ENCODE peak calls at places on chromosomes 1 and 21, in seven cellular contexts. E is HCT116, P is right cardiac atrium, V is fibroblast of lung, K is lung, Q is esophagus muscularis mucosa, L is H9. R is an unnamed sample. For H3K9me3, the result is how much of the 10 kb centered on the place peaks cover.

GRCh38 chr21:44748621-44749020 is 37.2 kb upstream of the TSPEAR start:
- DNase-seq in K (no peak), Q (no peak), E (no peak), L (peak), V (no peak), P (no peak), R (no peak)

GRCh38 chr1:168654198-168654910 is 74.7 kb downstream of the DPT start:
- DNase-seq in E (no peak), P (no peak), K (no peak), Q (no peak), V (peak), L (no peak), R (no peak)

GRCh38 chr21:44013380-44014088 is 1.4 kb downstream of the TRAPPC10 start:
- DNase-seq in Q (no peak), E (no peak), L (no peak), V (no peak), P (no peak), K (no peak), R (peak)

GRCh38 chr1:75618382-75618781 is 7.5 kb upstream of the SLC44A5 start:
- DNase-seq in V (no peak), P (no peak), K (no peak), L (no peak), E (no peak), Q (no peak), R (no peak)

GRCh38 chr1:228007801-228008341 is 1.1 kb downstream of the WNT3A start:
- DNase-seq in P (no peak), E (no peak), L (no peak), K (peak), V (no peak), Q (peak), R (no peak)

GRCh38 chr1:235417101-235417697 is 50.0 kb downstream of the TBCE start:
- DNase-seq in Q (no peak), V (peak), P (no peak), E (no peak), K (peak), L (peak), R (peak)

GRCh38 chr1:205062319-205062718 is 19.3 kb downstream of the CNTN2 start:
- DNase-seq in V (no peak), E (no peak), P (no peak), Q (no peak), K (no peak), L (no peak), R (no peak)

GRCh38 chr1:85584923-85585322 is 4.4 kb downstream of the CCN1 start:
- DNase-seq in V (peak), K (no peak), P (no peak), Q (no peak), E (no peak), L (no peak), R (no peak)

GRCh38 chr1:117371436-117372151 is 4.3 kb downstream of the MAN1A2 start:
- DNase-seq in V (peak), K (no peak), Q (no peak), E (no peak), L (no peak), P (no peak), R (no peak)

GRCh38 chr21:44092201-44092600 is 15.0 kb upstream of the PWP2 start:
- DNase-seq in P (no peak), E (no peak), L (no peak), K (peak), V (no peak), Q (no peak), R (no peak)

GRCh38 chr1:202656951-202657646 is 53.2 kb downstream of the SYT2 start:
- DNase-seq in Q (no peak), V (peak), E (no peak), P (no peak), L (peak), K (no peak), R (peak)

GRCh38 chr1:155970531-155971167 is 7.7 kb downstream of the ARHGEF2 start:
- DNase-seq in Q (no peak), L (peak), P (peak), K (peak), E (no peak), V (peak), R (no peak)

GRCh38 chr1:54439550-54440223 is 33.5 kb upstream of the SSBP3 start:
- DNase-seq in E (no peak), V (no peak), Q (no peak), P (no peak), L (no peak), K (no peak), R (no peak)

GRCh38 chr21:19353271-19353670 is 949.7 kb upstream of the TMPRSS15 start:
- DNase-seq in K (no peak), L (no peak), V (no peak), P (no peak), E (no peak), Q (no peak), R (no peak)

GRCh38 chr1:193183019-193183643 is 3.3 kb downstream of the B3GALT2 start:
- DNase-seq in Q (no peak), K (no peak), L (no peak), V (peak), P (no peak), E (peak), R (no peak)

GRCh38 chr1:34452451-34452850 is 275.7 kb downstream of the C1orf94 start:
- DNase-seq in K (no peak), L (no peak), V (no peak), E (no peak), Q (no peak), P (no peak), R (no peak)

GRCh38 chr1:23692308-23692871 is 784 bp downstream of the RPL11 start:
- DNase-seq in E (no peak), K (no peak), Q (no peak), L (no peak), P (no peak), V (no peak), R (no peak)

GRCh38 chr1:26706315-26706714 is 10.5 kb downstream of the ARID1A start:
- DNase-seq in P (no peak), K (no peak), V (no peak), L (no peak), Q (no peak), E (no peak), R (peak)

GRCh38 chr1:212938846-212939245 is 11.5 kb upstream of the VASH2 start:
- DNase-seq in K (no peak), L (no peak), V (no peak), E (no peak), Q (no peak), P (no peak), R (no peak)

GRCh38 chr21:45943630-45944540 is 37.7 kb upstream of the COL6A1 start:
- DNase-seq in V (no peak), P (no peak), L (no peak), E (no peak), Q (no peak), K (no peak), R (no peak)

GRCh38 chr1:225517697-225518096 is 89.9 kb upstream of the LBR start:
- DNase-seq in Q (no peak), K (no peak), L (no peak), E (no peak), P (no peak), V (peak), R (no peak)
- H3K9me3 ChIP-seq in Q (under half), K (under half), L (under half), E (under half), P (under half), V (under half), R (under half)

GRCh38 chr1:94440088-94440487 is 21.9 kb downstream of the ABCD3 start:
- DNase-seq in E (no peak), Q (no peak), L (no peak), K (no peak), P (no peak), V (no peak), R (no peak)
- H3K9me3 ChIP-seq in E (under half), Q (under half), L (under half), K (under half), P (under half), V (under half), R (under half)

GRCh38 chr1:2910211-2910610 is 108.7 kb upstream of the TTC34 start:
- DNase-seq in Q (no peak), E (no peak), V (no peak), L (no peak), K (no peak), P (no peak), R (no peak)

GRCh38 chr1:2909797-2910196 is 108.3 kb upstream of the TTC34 start:
- DNase-seq in E (no peak), L (no peak), P (no peak), V (no peak), Q (no peak), K (no peak), R (no peak)

GRCh38 chr1:2907051-2907450 is 105.6 kb upstream of the TTC34 start:
- DNase-seq in P (no peak), E (no peak), Q (no peak), K (no peak), L (no peak), V (no peak), R (no peak)

GRCh38 chr1:2908081-2908480 is 106.6 kb upstream of the TTC34 start:
- DNase-seq in E (no peak), K (no peak), Q (no peak), V (no peak), L (no peak), P (no peak), R (no peak)

DNA sequence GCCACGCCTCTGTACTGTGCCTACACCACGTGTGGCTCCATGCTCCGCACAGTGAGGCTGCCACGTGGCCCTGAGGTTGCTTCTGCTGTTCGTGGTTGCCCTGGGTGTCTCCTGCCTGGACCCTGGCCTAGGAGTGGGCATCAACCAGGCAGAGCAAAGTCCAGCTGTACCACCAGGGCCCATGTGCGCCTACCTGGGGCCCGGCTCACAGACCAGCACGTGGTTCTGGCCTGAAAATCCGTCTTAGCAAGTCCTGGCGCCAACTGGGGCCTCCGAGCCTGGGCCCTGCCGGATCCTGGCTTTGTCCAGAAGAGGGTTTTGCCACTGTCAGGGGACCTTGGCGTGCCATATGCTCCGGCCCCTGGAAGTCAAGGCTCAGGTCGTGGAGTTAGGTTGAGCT is 107.1 kb upstream of the TTC34 start:
- DNase-seq in L (no peak), K (no peak), V (no peak), E (no peak), P (no peak), Q (no peak), R (no peak)
- H3K9me3 ChIP-seq in L (half or more), K (under half), V (under half), E (under half), P (under half), Q (under half), R (under half)

DNA sequence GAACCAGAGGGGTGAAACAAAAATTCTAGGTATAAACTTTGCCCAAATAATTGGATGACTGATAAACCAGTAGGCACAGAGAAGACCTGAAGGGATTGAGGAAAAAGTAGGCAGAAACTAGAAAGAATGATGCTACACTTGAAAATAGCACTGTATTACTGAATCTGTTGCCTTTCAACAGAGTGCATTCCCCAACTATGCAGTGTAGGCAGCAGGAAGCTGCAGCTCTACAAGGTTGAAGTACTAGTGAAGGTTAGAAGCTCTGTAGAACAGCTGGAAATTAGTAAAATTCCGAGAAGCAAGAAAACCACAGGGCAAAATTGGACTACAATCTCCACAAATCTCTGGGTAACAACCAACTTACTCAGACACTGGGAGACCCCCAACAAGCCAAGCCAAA is 27.4 kb downstream of the ZNF644 start:
- DNase-seq in L (no peak), K (no peak), V (no peak), P (no peak), E (no peak), Q (no peak), R (no peak)
- H3K9me3 ChIP-seq in L (under half), K (under half), V (under half), P (under half), E (under half), Q (under half), R (under half)

DNA sequence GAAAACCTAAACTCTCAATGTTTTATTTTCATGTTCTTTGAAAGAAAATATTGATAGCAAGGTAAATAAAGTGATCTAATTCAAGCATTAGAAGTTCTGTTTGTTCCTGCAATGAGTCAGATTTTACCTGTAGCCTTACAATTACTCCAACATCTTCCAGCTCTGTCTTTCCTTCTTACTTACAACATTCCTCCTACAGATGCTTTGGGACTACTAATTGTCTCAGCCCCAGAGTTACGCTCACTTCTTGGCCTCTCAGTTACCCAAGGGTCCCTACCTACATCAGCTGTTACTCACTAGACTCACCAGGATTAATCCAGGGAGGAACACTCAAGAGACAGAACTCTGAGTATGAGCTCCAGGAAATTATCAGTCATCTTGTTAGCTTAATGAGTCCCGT is 26.4 kb downstream of the OR14A16 start:
- DNase-seq in E (no peak), K (no peak), Q (no peak), P (no peak), V (no peak), L (no peak), R (no peak)
- H3K9me3 ChIP-seq in E (under half), K (under half), Q (under half), P (under half), V (under half), L (under half), R (under half)

DNA sequence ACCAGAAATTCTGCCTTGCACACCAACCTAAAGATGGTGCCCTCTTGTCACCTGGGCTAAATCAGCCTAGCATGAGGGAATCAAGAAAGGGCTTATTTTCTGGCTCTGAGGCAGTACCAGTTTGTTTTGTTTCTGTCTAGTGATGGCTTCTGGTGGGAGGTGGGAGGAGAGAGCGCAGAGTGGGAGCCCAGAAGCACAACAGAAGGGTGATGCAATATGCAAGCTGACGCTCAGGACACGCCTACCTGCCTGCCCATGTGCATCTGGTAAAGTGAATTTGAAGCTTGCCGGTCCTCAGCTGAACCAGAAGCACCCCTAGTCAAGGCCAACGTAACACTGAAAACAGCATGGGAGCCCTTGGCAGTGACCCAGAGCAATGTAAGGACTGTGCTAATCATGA is 138.4 kb upstream of the TIAM1 start:
- DNase-seq in K (no peak), V (no peak), L (no peak), Q (no peak), P (no peak), E (no peak), R (no peak)
- H3K9me3 ChIP-seq in K (under half), V (under half), L (under half), Q (under half), P (under half), E (under half), R (under half)

GRCh38 chr1:112358798-112359408 is 37.1 kb upstream of the CTTNBP2NL start:
- DNase-seq in Q (peak), P (peak), L (peak), E (peak), K (peak), V (peak), R (peak)

GRCh38 chr1:112358061-112358770 is 37.8 kb upstream of the CTTNBP2NL start:
- DNase-seq in P (no peak), V (peak), Q (peak), E (no peak), K (no peak), L (no peak), R (no peak)

GRCh38 chr1:112359961-112360767 is 35.9 kb upstream of the CTTNBP2NL start:
- DNase-seq in P (peak), L (peak), Q (peak), E (no peak), V (peak), K (peak), R (no peak)

GRCh38 chr1:112357467-112357866 is 38.5 kb upstream of the CTTNBP2NL start:
- DNase-seq in Q (peak), V (no peak), K (no peak), E (no peak), L (no peak), P (no peak), R (no peak)
- H3K9me3 ChIP-seq in Q (under half), V (under half), K (under half), E (under half), L (under half), P (under half), R (under half)